ENCODE peak calls at places on chromosomes 1 and 21, in four cellular contexts. One of them, this sample, is unnamed.

GRCh38 chr1:206859082-206859491 is 6.3 kb upstream of the IL20 start:
- DNase-seq in AG09319: no peak
- DNase-seq in mucosa of gallbladder: no peak
- DNase-seq in stimulated activated effector memory CD8-positive, alpha-beta T cell treated with anti-CD3 and anti-CD28 coated beads, Interleukin-12 subunit alpha, Interleukin-12 subunit beta, amount 100 ng/mL, for 72 hours: no peak
- DNase-seq in this sample: no peak

GRCh38 chr1:6239950-6240768 is 3.8 kb upstream of the HES3 start:
- DNase-seq in AG09319: no peak
- DNase-seq in mucosa of gallbladder: no peak
- DNase-seq in stimulated activated effector memory CD8-positive, alpha-beta T cell treated with anti-CD3 and anti-CD28 coated beads, Interleukin-12 subunit alpha, Interleukin-12 subunit beta, amount 100 ng/mL, for 72 hours: no peak
- DNase-seq in this sample: peak; percentile 21

GRCh38 chr1:55931272-55931940 is 648.0 kb downstream of the PLPP3 start:
- DNase-seq in AG09319: no peak
- DNase-seq in stimulated activated effector memory CD8-positive, alpha-beta T cell treated with anti-CD3 and anti-CD28 coated beads, Interleukin-12 subunit alpha, Interleukin-12 subunit beta, amount 100 ng/mL, for 72 hours: no peak
- DNase-seq in mucosa of gallbladder: no peak
- DNase-seq in this sample: no peak

GRCh38 chr1:54866801-54867716 is 19.9 kb downstream of the DHCR24 start:
- DNase-seq in stimulated activated effector memory CD8-positive, alpha-beta T cell treated with anti-CD3 and anti-CD28 coated beads, Interleukin-12 subunit alpha, Interleukin-12 subunit beta, amount 100 ng/mL, for 72 hours: no peak
- DNase-seq in AG09319: no peak
- DNase-seq in mucosa of gallbladder: peak; percentile 45
- DNase-seq in this sample: no peak

GRCh38 chr1:231194843-231195516 is 33.1 kb downstream of the TRIM67 start:
- DNase-seq in AG09319: no peak
- DNase-seq in mucosa of gallbladder: peak; percentile 46
- DNase-seq in stimulated activated effector memory CD8-positive, alpha-beta T cell treated with anti-CD3 and anti-CD28 coated beads, Interleukin-12 subunit alpha, Interleukin-12 subunit beta, amount 100 ng/mL, for 72 hours: no peak
- DNase-seq in this sample: no peak

GRCh38 chr1:234176000-234176399 is 197.3 kb upstream of the COA6 start:
- DNase-seq in AG09319: no peak
- DNase-seq in stimulated activated effector memory CD8-positive, alpha-beta T cell treated with anti-CD3 and anti-CD28 coated beads, Interleukin-12 subunit alpha, Interleukin-12 subunit beta, amount 100 ng/mL, for 72 hours: no peak
- DNase-seq in mucosa of gallbladder: no peak
- DNase-seq in this sample: no peak

GRCh38 chr1:212354464-212354863 is 60.2 kb downstream of the PACC1 start:
- DNase-seq in stimulated activated effector memory CD8-positive, alpha-beta T cell treated with anti-CD3 and anti-CD28 coated beads, Interleukin-12 subunit alpha, Interleukin-12 subunit beta, amount 100 ng/mL, for 72 hours: no peak
- DNase-seq in AG09319: no peak
- DNase-seq in mucosa of gallbladder: no peak
- DNase-seq in this sample: no peak

GRCh38 chr1:115198938-115199337 is 109.6 kb upstream of the TSPAN2 start:
- DNase-seq in mucosa of gallbladder: no peak
- DNase-seq in stimulated activated effector memory CD8-positive, alpha-beta T cell treated with anti-CD3 and anti-CD28 coated beads, Interleukin-12 subunit alpha, Interleukin-12 subunit beta, amount 100 ng/mL, for 72 hours: no peak
- DNase-seq in AG09319: peak; percentile 66
- DNase-seq in this sample: no peak

GRCh38 chr1:155181371-155182051 is 7.9 kb downstream of the TRIM46 start:
- DNase-seq in AG09319: no peak
- DNase-seq in stimulated activated effector memory CD8-positive, alpha-beta T cell treated with anti-CD3 and anti-CD28 coated beads, Interleukin-12 subunit alpha, Interleukin-12 subunit beta, amount 100 ng/mL, for 72 hours: no peak
- DNase-seq in mucosa of gallbladder: no peak
- DNase-seq in this sample: no peak

GRCh38 chr1:111615874-111616715 is 3.5 kb upstream of the RAP1A start:
- DNase-seq in stimulated activated effector memory CD8-positive, alpha-beta T cell treated with anti-CD3 and anti-CD28 coated beads, Interleukin-12 subunit alpha, Interleukin-12 subunit beta, amount 100 ng/mL, for 72 hours: no peak
- DNase-seq in AG09319: no peak
- DNase-seq in mucosa of gallbladder: no peak
- DNase-seq in this sample: peak; percentile 72

GRCh38 chr1:210259496-210259895 is 26.9 kb downstream of the SERTAD4 start:
- DNase-seq in AG09319: peak; percentile 77
- DNase-seq in stimulated activated effector memory CD8-positive, alpha-beta T cell treated with anti-CD3 and anti-CD28 coated beads, Interleukin-12 subunit alpha, Interleukin-12 subunit beta, amount 100 ng/mL, for 72 hours: no peak
- DNase-seq in mucosa of gallbladder: no peak
- DNase-seq in this sample: no peak

GRCh38 chr1:97464305-97464704 is 456.5 kb downstream of the DPYD start:
- DNase-seq in stimulated activated effector memory CD8-positive, alpha-beta T cell treated with anti-CD3 and anti-CD28 coated beads, Interleukin-12 subunit alpha, Interleukin-12 subunit beta, amount 100 ng/mL, for 72 hours: no peak
- DNase-seq in mucosa of gallbladder: no peak
- DNase-seq in AG09319: no peak
- DNase-seq in this sample: no peak

GRCh38 chr1:203353486-203353885 is 2.6 kb upstream of the FMOD start:
- DNase-seq in AG09319: no peak
- DNase-seq in mucosa of gallbladder: no peak
- DNase-seq in stimulated activated effector memory CD8-positive, alpha-beta T cell treated with anti-CD3 and anti-CD28 coated beads, Interleukin-12 subunit alpha, Interleukin-12 subunit beta, amount 100 ng/mL, for 72 hours: no peak
- DNase-seq in this sample: peak; percentile 36

GRCh38 chr1:115056395-115056798 is 26.8 kb downstream of the TSHB start:
- DNase-seq in mucosa of gallbladder: peak; percentile 27
- DNase-seq in stimulated activated effector memory CD8-positive, alpha-beta T cell treated with anti-CD3 and anti-CD28 coated beads, Interleukin-12 subunit alpha, Interleukin-12 subunit beta, amount 100 ng/mL, for 72 hours: no peak
- DNase-seq in AG09319: peak; percentile 59
- DNase-seq in this sample: peak; percentile 84

GRCh38 chr21:36155603-36156338 is 853 bp upstream of the DOP1B start:
- DNase-seq in AG09319: no peak
- DNase-seq in stimulated activated effector memory CD8-positive, alpha-beta T cell treated with anti-CD3 and anti-CD28 coated beads, Interleukin-12 subunit alpha, Interleukin-12 subunit beta, amount 100 ng/mL, for 72 hours: no peak
- DNase-seq in mucosa of gallbladder: peak; percentile 59
- DNase-seq in this sample: no peak

GRCh38 chr1:234890694-234891093 is 237.9 kb downstream of the TOMM20 start:
- DNase-seq in mucosa of gallbladder: no peak
- DNase-seq in stimulated activated effector memory CD8-positive, alpha-beta T cell treated with anti-CD3 and anti-CD28 coated beads, Interleukin-12 subunit alpha, Interleukin-12 subunit beta, amount 100 ng/mL, for 72 hours: no peak
- DNase-seq in AG09319: no peak
- DNase-seq in this sample: peak; percentile 16

GRCh38 chr1:46616277-46617107 is at the start of gene MOB3C:
- DNase-seq in mucosa of gallbladder: peak; percentile 69
- DNase-seq in AG09319: peak; percentile 59
- DNase-seq in stimulated activated effector memory CD8-positive, alpha-beta T cell treated with anti-CD3 and anti-CD28 coated beads, Interleukin-12 subunit alpha, Interleukin-12 subunit beta, amount 100 ng/mL, for 72 hours: peak; percentile 45
- DNase-seq in this sample: no peak

GRCh38 chr1:151494741-151495281 is 16.4 kb upstream of the CGN start:
- DNase-seq in AG09319: peak; percentile 8
- DNase-seq in mucosa of gallbladder: no peak
- DNase-seq in stimulated activated effector memory CD8-positive, alpha-beta T cell treated with anti-CD3 and anti-CD28 coated beads, Interleukin-12 subunit alpha, Interleukin-12 subunit beta, amount 100 ng/mL, for 72 hours: no peak
- DNase-seq in this sample: no peak

GRCh38 chr21:40204956-40205355 is 337.7 kb downstream of the PCP4 start:
- DNase-seq in AG09319: no peak
- DNase-seq in mucosa of gallbladder: no peak
- DNase-seq in stimulated activated effector memory CD8-positive, alpha-beta T cell treated with anti-CD3 and anti-CD28 coated beads, Interleukin-12 subunit alpha, Interleukin-12 subunit beta, amount 100 ng/mL, for 72 hours: no peak
- DNase-seq in this sample: no peak

GRCh38 chr1:159786966-159787365 is 6.2 kb downstream of the DUSP23 start:
- DNase-seq in AG09319: no peak
- DNase-seq in mucosa of gallbladder: no peak
- DNase-seq in stimulated activated effector memory CD8-positive, alpha-beta T cell treated with anti-CD3 and anti-CD28 coated beads, Interleukin-12 subunit alpha, Interleukin-12 subunit beta, amount 100 ng/mL, for 72 hours: no peak
- DNase-seq in this sample: no peak

GRCh38 chr1:89908993-89909436 is 85.9 kb upstream of the ZNF326 start:
- DNase-seq in AG09319: peak; percentile 22
- DNase-seq in stimulated activated effector memory CD8-positive, alpha-beta T cell treated with anti-CD3 and anti-CD28 coated beads, Interleukin-12 subunit alpha, Interleukin-12 subunit beta, amount 100 ng/mL, for 72 hours: no peak
- DNase-seq in mucosa of gallbladder: no peak
- DNase-seq in this sample: peak; percentile 26

GRCh38 chr1:19011832-19012231 is 55.4 kb upstream of the IFFO2 start:
- DNase-seq in stimulated activated effector memory CD8-positive, alpha-beta T cell treated with anti-CD3 and anti-CD28 coated beads, Interleukin-12 subunit alpha, Interleukin-12 subunit beta, amount 100 ng/mL, for 72 hours: no peak
- DNase-seq in mucosa of gallbladder: no peak
- DNase-seq in AG09319: no peak
- DNase-seq in this sample: no peak

GRCh38 chr1:211326528-211327340 is at the start of gene TRAF5:
- DNase-seq in mucosa of gallbladder: peak; percentile 40
- DNase-seq in AG09319: no peak
- DNase-seq in stimulated activated effector memory CD8-positive, alpha-beta T cell treated with anti-CD3 and anti-CD28 coated beads, Interleukin-12 subunit alpha, Interleukin-12 subunit beta, amount 100 ng/mL, for 72 hours: peak; percentile 45
- DNase-seq in this sample: no peak

GRCh38 chr1:4494558-4494957 is 159.9 kb upstream of the AJAP1 start:
- DNase-seq in AG09319: no peak
- DNase-seq in stimulated activated effector memory CD8-positive, alpha-beta T cell treated with anti-CD3 and anti-CD28 coated beads, Interleukin-12 subunit alpha, Interleukin-12 subunit beta, amount 100 ng/mL, for 72 hours: no peak
- DNase-seq in mucosa of gallbladder: no peak
- DNase-seq in this sample: no peak

GRCh38 chr1:66022904-66023620 is 230.4 kb downstream of the PDE4B start:
- DNase-seq in stimulated activated effector memory CD8-positive, alpha-beta T cell treated with anti-CD3 and anti-CD28 coated beads, Interleukin-12 subunit alpha, Interleukin-12 subunit beta, amount 100 ng/mL, for 72 hours: no peak
- DNase-seq in mucosa of gallbladder: no peak
- DNase-seq in AG09319: no peak
- DNase-seq in this sample: no peak

GRCh38 chr1:200226268-200226968 is 183.4 kb downstream of the ZNF281 start:
- DNase-seq in mucosa of gallbladder: no peak
- DNase-seq in AG09319: no peak
- DNase-seq in stimulated activated effector memory CD8-positive, alpha-beta T cell treated with anti-CD3 and anti-CD28 coated beads, Interleukin-12 subunit alpha, Interleukin-12 subunit beta, amount 100 ng/mL, for 72 hours: no peak
- DNase-seq in this sample: no peak

GRCh38 chr1:39642796-39643195 is 3.4 kb upstream of the HEYL start:
- DNase-seq in AG09319: no peak
- DNase-seq in mucosa of gallbladder: no peak
- DNase-seq in stimulated activated effector memory CD8-positive, alpha-beta T cell treated with anti-CD3 and anti-CD28 coated beads, Interleukin-12 subunit alpha, Interleukin-12 subunit beta, amount 100 ng/mL, for 72 hours: no peak
- DNase-seq in this sample: no peak

GRCh38 chr1:208178091-208178529 is 66.1 kb downstream of the PLXNA2 start:
- DNase-seq in AG09319: no peak
- DNase-seq in mucosa of gallbladder: no peak
- DNase-seq in stimulated activated effector memory CD8-positive, alpha-beta T cell treated with anti-CD3 and anti-CD28 coated beads, Interleukin-12 subunit alpha, Interleukin-12 subunit beta, amount 100 ng/mL, for 72 hours: no peak
- DNase-seq in this sample: no peak

GRCh38 chr1:83547903-83548302 is 451.0 kb downstream of the TTLL7 start:
- DNase-seq in mucosa of gallbladder: no peak
- DNase-seq in AG09319: peak; percentile 83
- DNase-seq in stimulated activated effector memory CD8-positive, alpha-beta T cell treated with anti-CD3 and anti-CD28 coated beads, Interleukin-12 subunit alpha, Interleukin-12 subunit beta, amount 100 ng/mL, for 72 hours: no peak
- DNase-seq in this sample: no peak

GRCh38 chr1:236677641-236678235 is 8.6 kb upstream of the ACTN2 start:
- DNase-seq in mucosa of gallbladder: no peak
- DNase-seq in stimulated activated effector memory CD8-positive, alpha-beta T cell treated with anti-CD3 and anti-CD28 coated beads, Interleukin-12 subunit alpha, Interleukin-12 subunit beta, amount 100 ng/mL, for 72 hours: no peak
- DNase-seq in AG09319: no peak
- DNase-seq in this sample: peak; percentile 75

GRCh38 chr1:39395357-39395831 is 96.0 kb upstream of the BMP8A start:
- DNase-seq in mucosa of gallbladder: peak; percentile 44
- DNase-seq in AG09319: peak; percentile 31
- DNase-seq in stimulated activated effector memory CD8-positive, alpha-beta T cell treated with anti-CD3 and anti-CD28 coated beads, Interleukin-12 subunit alpha, Interleukin-12 subunit beta, amount 100 ng/mL, for 72 hours: no peak
- DNase-seq in this sample: no peak

GRCh38 chr1:145828368-145829016 is 4.5 kb downstream of the POLR3C start:
- DNase-seq in AG09319: no peak
- DNase-seq in stimulated activated effector memory CD8-positive, alpha-beta T cell treated with anti-CD3 and anti-CD28 coated beads, Interleukin-12 subunit alpha, Interleukin-12 subunit beta, amount 100 ng/mL, for 72 hours: no peak
- DNase-seq in mucosa of gallbladder: no peak
- DNase-seq in this sample: no peak

GRCh38 chr21:32844653-32845443 is 73.3 kb upstream of the PAXBP1 start:
- DNase-seq in stimulated activated effector memory CD8-positive, alpha-beta T cell treated with anti-CD3 and anti-CD28 coated beads, Interleukin-12 subunit alpha, Interleukin-12 subunit beta, amount 100 ng/mL, for 72 hours: no peak
- DNase-seq in mucosa of gallbladder: no peak
- DNase-seq in AG09319: no peak
- DNase-seq in this sample: peak; percentile 52

GRCh38 chr1:87684786-87685185 is 356.1 kb downstream of the LMO4 start:
- DNase-seq in AG09319: no peak
- DNase-seq in stimulated activated effector memory CD8-positive, alpha-beta T cell treated with anti-CD3 and anti-CD28 coated beads, Interleukin-12 subunit alpha, Interleukin-12 subunit beta, amount 100 ng/mL, for 72 hours: no peak
- DNase-seq in mucosa of gallbladder: peak; percentile 18
- DNase-seq in this sample: no peak

This sample was measured in HL-60.